ENCODE peak calls at places on chromosomes 11 and 22, in six cellular contexts. P is AG10803; E is CD4-positive, CD25-positive, alpha-beta regulatory T cell; J is naive thymus-derived CD4-positive, alpha-beta T cell; A is adipocyte; K is choroid plexus epithelial cell. G is an unnamed sample.

GRCh38 chr11:86990079-86990478 is 34.9 kb upstream of the FZD4 start:
- DNase-seq in P (peak; percentile 34), E (no peak), J (no peak), A (peak; percentile 23), K (peak; percentile 56), G (no peak)

GRCh38 chr11:57248780-57249383 is 11.8 kb upstream of the APLNR start:
- DNase-seq in P (peak; percentile 69), E (peak; percentile 23), J (no peak), A (peak; percentile 83), K (peak; percentile 70), G (peak; percentile 12)

GRCh38 chr11:131656179-131656838 is 285.9 kb downstream of the NTM start:
- DNase-seq in P (no peak), E (no peak), J (no peak), A (no peak), K (no peak), G (no peak)

GRCh38 chr11:63443714-63444113 is 47.3 kb downstream of the PLAAT5 start:
- DNase-seq in P (no peak), E (peak; percentile 10), J (no peak), A (no peak), K (no peak), G (no peak)

GRCh38 chr11:1948389-1948788 is 1.3 kb downstream of the MRPL23 start:
- DNase-seq in P (no peak), E (no peak), J (no peak), A (no peak), K (no peak), G (no peak)

GRCh38 chr11:43518407-43519165 is 159.9 kb downstream of the TTC17 start:
- DNase-seq in P (peak; percentile 26), E (no peak), J (no peak), A (peak; percentile 11), K (peak; percentile 63), G (no peak)

GRCh38 chr22:23533328-23533762 is 46.7 kb downstream of the IGLL1 start:
- DNase-seq in P (no peak), E (peak; percentile 28), J (peak; percentile 12), A (peak; percentile 11), K (peak; percentile 62), G (peak; percentile 86)

GRCh38 chr11:92528051-92528450 is 303.4 kb downstream of the FAT3 start:
- DNase-seq in P (peak; percentile 92), E (no peak), J (no peak), A (peak; percentile 2), K (peak; percentile 50), G (no peak)

GRCh38 chr22:31083923-31084810 is 3.0 kb downstream of the SMTN start:
- DNase-seq in P (no peak), E (no peak), J (no peak), A (no peak), K (no peak), G (no peak)

GRCh38 chr11:69157822-69158231 is 2.1 kb downstream of the SMIM38 start:
- DNase-seq in P (no peak), E (no peak), J (no peak), A (no peak), K (no peak), G (no peak)

GRCh38 chr11:69158301-69159152 is 2.8 kb downstream of the SMIM38 start:
- DNase-seq in P (no peak), E (no peak), J (no peak), A (no peak), K (no peak), G (no peak)

GRCh38 chr11:69156218-69156639 is 494 bp downstream of the SMIM38 start:
- DNase-seq in P (no peak), E (no peak), J (no peak), A (no peak), K (no peak), G (no peak)

GRCh38 chr11:69156673-69157155 is 979 bp downstream of the SMIM38 start:
- DNase-seq in P (peak; percentile 11), E (no peak), J (no peak), A (peak; percentile 57), K (peak; percentile 50), G (no peak)

DNA sequence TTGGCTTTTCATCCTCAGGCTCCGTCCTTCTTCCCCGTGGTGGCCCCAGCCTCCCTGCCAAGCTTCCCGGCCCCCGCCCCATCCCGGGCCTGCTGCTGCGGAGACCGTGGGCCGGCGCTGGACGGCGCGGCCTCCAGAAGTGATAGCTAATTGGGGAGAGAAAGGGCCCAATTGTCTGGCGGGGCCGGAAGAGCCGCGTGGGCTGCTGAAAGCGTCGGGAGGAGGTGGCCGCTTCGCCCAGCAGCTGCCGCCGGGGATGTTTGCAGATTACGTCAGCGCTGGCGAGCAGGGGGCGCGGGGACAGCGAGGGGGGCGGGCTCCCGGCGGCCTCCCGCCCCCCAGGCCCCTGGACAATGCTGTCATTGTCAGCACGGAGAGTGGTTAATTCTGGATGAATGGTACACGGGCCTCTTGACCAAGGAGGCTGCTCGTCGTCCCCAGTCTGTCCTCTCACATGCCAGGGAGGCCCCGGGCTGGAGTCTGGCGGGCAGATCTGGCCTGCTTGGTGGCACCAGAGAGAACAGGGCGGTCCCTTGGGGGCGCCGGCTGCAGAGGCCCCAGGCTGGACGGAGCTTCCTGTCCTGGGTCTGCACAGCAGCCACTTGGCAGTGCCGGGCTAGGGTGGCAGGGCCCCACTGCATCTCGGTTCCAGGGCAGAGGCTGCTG is 1.6 kb downstream of the SMIM38 start:
- DNase-seq in P (peak; percentile 50), E (peak; percentile 10), J (no peak), A (peak; percentile 76), K (peak; percentile 35), G (no peak)
- H3K4me3 ChIP-seq in P (no peak overlapping the region), E (no peak overlapping the region), J (no peak overlapping the region), A (no peak overlapping the region), K (peak overlapping the region; percentile 11), G (no peak overlapping the region)

GRCh38 chr11:119029340-119030028 is 1.2 kb downstream of the SLC37A4 start:
- DNase-seq in P (no peak), E (peak; percentile 48), J (no peak), A (no peak), K (no peak), G (no peak)
- H3K4me3 ChIP-seq in P (no peak overlapping the region), E (peak overlapping the region; percentile 60), J (peak overlapping the region; percentile 91), A (peak overlapping the region; percentile 92), K (peak overlapping the region; percentile 82), G (no peak overlapping the region)

DNA sequence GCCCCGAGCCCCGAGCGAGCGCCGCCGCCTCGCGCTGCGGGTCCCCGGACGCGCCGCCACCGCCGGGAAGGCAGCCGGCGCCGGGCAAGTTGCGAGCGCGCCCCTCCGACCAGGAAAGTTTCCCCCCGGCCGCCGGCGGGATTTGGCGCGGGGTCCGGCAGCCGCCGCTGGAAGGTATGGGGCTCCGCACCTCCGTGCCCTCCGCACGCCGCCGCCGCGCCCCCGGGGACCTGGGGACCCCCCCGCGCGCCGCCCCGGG is 281 bp downstream of the TSPAN18 start:
- DNase-seq in P (no peak), E (no peak), J (no peak), A (peak; percentile 16), K (no peak), G (no peak)
- H3K4me3 ChIP-seq in P (peak overlapping the region; percentile 61), E (no peak overlapping the region), J (peak overlapping the region; percentile 72), A (peak overlapping the region; percentile 60), K (no peak overlapping the region), G (no peak overlapping the region)

DNA sequence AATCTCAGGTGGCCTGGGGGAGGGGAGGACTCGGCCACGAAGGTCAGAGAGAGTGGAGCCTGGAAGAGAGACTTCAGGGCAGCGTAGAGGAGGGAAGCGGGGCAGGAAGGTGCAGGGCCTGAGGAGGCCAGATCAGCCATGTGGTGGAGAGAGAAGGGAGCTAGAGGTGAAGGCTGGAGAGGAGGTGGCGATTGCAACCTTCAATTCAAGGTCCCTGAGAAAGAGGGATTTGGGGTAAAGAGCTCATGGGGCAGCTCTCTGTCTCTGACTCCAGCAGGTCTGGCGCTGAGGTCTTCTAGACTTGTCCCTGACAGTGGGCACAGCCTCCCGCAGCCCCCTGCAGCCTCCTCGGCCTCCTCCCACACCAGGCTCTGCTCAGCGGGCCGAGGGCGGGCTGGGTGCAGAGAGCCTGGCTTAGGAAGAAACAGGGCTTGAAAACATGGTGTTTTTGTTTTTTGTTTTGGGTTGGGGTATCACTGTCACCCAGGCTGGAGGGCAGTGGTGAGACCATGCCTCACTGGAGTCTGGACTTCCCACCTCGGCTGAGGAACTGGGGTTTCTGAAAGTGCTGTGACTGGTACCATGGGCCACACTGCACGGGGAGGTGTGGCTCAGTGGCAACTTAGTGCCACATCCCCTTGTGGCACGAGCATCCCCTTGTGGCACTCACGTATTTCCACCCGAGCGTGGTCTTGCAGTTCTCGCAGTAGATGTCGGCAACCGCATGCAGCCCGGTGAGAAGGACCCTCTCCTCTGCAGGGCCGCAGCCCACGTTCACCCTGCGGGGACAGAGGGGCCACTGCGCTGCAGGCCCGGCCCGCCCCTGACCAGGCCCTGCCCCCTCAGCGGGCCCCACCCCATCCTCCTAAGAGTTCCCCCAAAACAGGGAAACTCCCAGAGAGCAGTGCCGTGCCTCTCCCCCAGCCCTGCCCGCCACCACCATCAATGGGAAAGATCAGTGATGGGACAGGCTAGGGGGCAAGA is 32.6 kb downstream of the YPEL1 start:
- DNase-seq in P (no peak), E (no peak), J (no peak), A (no peak), K (no peak), G (no peak)
- H3K4me3 ChIP-seq in P (no peak overlapping the region), E (no peak overlapping the region), J (no peak overlapping the region), A (no peak overlapping the region), K (no peak overlapping the region), G (no peak overlapping the region)

GRCh38 chr22:19758896-19759458 is 1.6 kb upstream of the TBX1 start:
- DNase-seq in P (no peak), E (no peak), J (no peak), A (no peak), K (no peak), G (no peak)
- H3K4me3 ChIP-seq in P (peak overlapping the region; percentile 64), E (no peak overlapping the region), J (no peak overlapping the region), A (no peak overlapping the region), K (no peak overlapping the region), G (no peak overlapping the region)

GRCh38 chr22:24591286-24591830 is 1.5 kb downstream of the LRRC75B start:
- DNase-seq in P (no peak), E (no peak), J (no peak), A (no peak), K (no peak), G (no peak)

GRCh38 chr22:24590596-24591173 is 2.2 kb downstream of the LRRC75B start:
- DNase-seq in P (no peak), E (no peak), J (no peak), A (no peak), K (no peak), G (no peak)

GRCh38 chr22:24592846-24593809 is at the start of gene LRRC75B:
- DNase-seq in P (peak; percentile 87), E (peak; percentile 27), J (no peak), A (peak; percentile 91), K (peak; percentile 85), G (no peak)

GRCh38 chr22:24593810-24594568 is 1.1 kb upstream of the LRRC75B start:
- DNase-seq in P (no peak), E (peak; percentile 13), J (no peak), A (no peak), K (no peak), G (no peak)

GRCh38 chr22:24592144-24592845 is 578 bp downstream of the LRRC75B start:
- DNase-seq in P (peak; percentile 30), E (peak; percentile 15), J (no peak), A (no peak), K (peak; percentile 20), G (no peak)
- H3K4me3 ChIP-seq in P (peak overlapping the region; percentile 65), E (no peak overlapping the region), J (no peak overlapping the region), A (peak overlapping the region; percentile 80), K (peak overlapping the region; percentile 69), G (no peak overlapping the region)